ENCODE peak calls at places on chromosomes 5 and 9, in four cellular contexts. U is tibial nerve, Z is HFFc6, C is left ventricle myocardium superior. O is an unnamed sample.

GRCh38 chr5:181133610-181134231 is 2.8 kb upstream of the OR2V1 start:
- DNase-seq in U (peak; percentile 55), Z (peak; percentile 84), C (peak; percentile 83), O (no peak)

GRCh38 chr5:52837068-52837467 is 49.4 kb downstream of the ITGA1 start:
- DNase-seq in U (no peak), Z (no peak), C (no peak), O (no peak)

GRCh38 chr5:126455728-126456127 is 32.5 kb downstream of the GRAMD2B start:
- DNase-seq in U (no peak), Z (no peak), C (no peak), O (no peak)

GRCh38 chr9:126482361-126483044 is 131.2 kb upstream of the LMX1B start:
- DNase-seq in U (no peak), Z (no peak), C (peak; percentile 72), O (no peak)

GRCh38 chr5:155943516-155944407 is 383.2 kb upstream of the SGCD start:
- DNase-seq in U (no peak), Z (no peak), C (peak; percentile 67), O (no peak)

GRCh38 chr5:117588611-117589010 is 1014.0 kb upstream of the SEMA6A start:
- DNase-seq in U (no peak), Z (no peak), C (no peak), O (no peak)

GRCh38 chr5:109689740-109690455 is at the start of gene MAN2A1:
- DNase-seq in U (peak; percentile 67), Z (peak; percentile 59), C (peak; percentile 88), O (peak; percentile 88)

GRCh38 chr5:112417931-112418358 is 1.1 kb downstream of the EPB41L4A start:
- DNase-seq in U (no peak), Z (no peak), C (peak; percentile 73), O (no peak)

GRCh38 chr9:87464110-87464991 is 33.3 kb upstream of the DAPK1 start:
- DNase-seq in U (no peak), Z (no peak), C (no peak), O (no peak)

GRCh38 chr9:89187541-89187940 is 8.9 kb upstream of the SHC3 start:
- DNase-seq in U (no peak), Z (no peak), C (no peak), O (no peak)

GRCh38 chr5:103393131-103393754 is 134.7 kb downstream of the MACIR start:
- DNase-seq in U (no peak), Z (peak; percentile 45), C (no peak), O (no peak)

GRCh38 chr5:135973323-135974018 is 18.7 kb upstream of the LECT2 start:
- DNase-seq in U (no peak), Z (peak; percentile 38), C (no peak), O (no peak)

GRCh38 chr9:123365881-123366528 is 10.0 kb downstream of the CRB2 start:
- DNase-seq in U (no peak), Z (no peak), C (no peak), O (no peak)

GRCh38 chr5:127290019-127290945 is at the start of gene MEGF10:
- DNase-seq in U (no peak), Z (no peak), C (peak; percentile 44), O (peak; percentile 91)

GRCh38 chr5:56561455-56561854 is 253.9 kb upstream of the MAP3K1 start:
- DNase-seq in U (no peak), Z (no peak), C (no peak), O (no peak)

GRCh38 chr5:142836048-142836447 is 65.9 kb downstream of the ARHGAP26 start:
- DNase-seq in U (no peak), Z (no peak), C (no peak), O (no peak)

GRCh38 chr5:34656700-34657549 is 797 bp downstream of the RAI14 start:
- DNase-seq in U (no peak), Z (no peak), C (peak; percentile 39), O (no peak)

GRCh38 chr5:53782620-53783019 is 222.2 kb downstream of the NDUFS4 start:
- DNase-seq in U (no peak), Z (no peak), C (no peak), O (no peak)

GRCh38 chr5:68268363-68269130 is 53.0 kb downstream of the PIK3R1 start:
- DNase-seq in U (no peak), Z (no peak), C (no peak), O (no peak)

GRCh38 chr5:140556438-140556837 is 835 bp downstream of the SRA1 start:
- DNase-seq in U (no peak), Z (no peak), C (no peak), O (no peak)

GRCh38 chr5:77774981-77775772 is 962 bp downstream of the TBCA start:
- DNase-seq in U (no peak), Z (peak; percentile 17), C (no peak), O (no peak)

GRCh38 chr9:94805585-94805984 is 79.1 kb downstream of the AOPEP start:
- DNase-seq in U (no peak), Z (peak; percentile 92), C (no peak), O (no peak)

GRCh38 chr9:134324359-134325095 is 1.7 kb upstream of the RXRA start:
- DNase-seq in U (no peak), Z (no peak), C (peak; percentile 41), O (no peak)

GRCh38 chr9:137459601-137460362 is 648 bp upstream of the NSMF start:
- DNase-seq in U (no peak), Z (no peak), C (no peak), O (no peak)

GRCh38 chr5:97547999-97548797 is 365.2 kb upstream of the RIOK2 start:
- DNase-seq in U (no peak), Z (no peak), C (no peak), O (no peak)

GRCh38 chr5:160434022-160434531 is 12.4 kb downstream of the PTTG1 start:
- DNase-seq in U (no peak), Z (no peak), C (no peak), O (no peak)

GRCh38 chr5:9774472-9775079 is 144.4 kb upstream of the TAS2R1 start:
- DNase-seq in U (no peak), Z (peak; percentile 91), C (no peak), O (no peak)

GRCh38 chr5:77368367-77368766 is 123.7 kb downstream of the WDR41 start:
- DNase-seq in U (no peak), Z (no peak), C (no peak), O (no peak)

O was measured in osteocyte.